ENCODE peak calls at places on chromosomes 16 and 17, in five cellular contexts. L is left colon, O is testis, Q is nephron progenitor cell, A is BE2C. D is an unnamed sample.

GRCh38 chr17:77011173-77012011 is 129.4 kb upstream of the SEC14L1 start:
- DNase-seq in L (no peak), O (peak), Q (peak), A (peak), D (no peak)

GRCh38 chr17:79534851-79535727 is 75.8 kb downstream of the RBFOX3 start:
- DNase-seq in L (no peak), O (no peak), Q (no peak), A (no peak), D (no peak)

GRCh38 chr17:79944821-79945391 is 90.8 kb downstream of the TBC1D16 start:
- DNase-seq in L (no peak), O (no peak), Q (no peak), A (peak), D (no peak)

GRCh38 chr16:31711344-31711845 is 162.2 kb upstream of the ZNF267 start:
- DNase-seq in L (no peak), O (no peak), Q (no peak), A (no peak), D (peak)

GRCh38 chr16:85359147-85359822 is 247.0 kb upstream of the CIBAR2 start:
- DNase-seq in L (no peak), O (no peak), Q (no peak), A (no peak), D (no peak)

GRCh38 chr16:81478876-81479496 is 34.4 kb downstream of the CMIP start:
- DNase-seq in L (peak), O (peak), Q (no peak), A (no peak), D (no peak)

GRCh38 chr17:65463242-65463641 is 98.2 kb downstream of the AXIN2 start:
- DNase-seq in L (no peak), O (peak), Q (no peak), A (no peak), D (no peak)

GRCh38 chr17:15409721-15410247 is 57.6 kb downstream of the CDRT4 start:
- DNase-seq in L (no peak), O (peak), Q (no peak), A (peak), D (no peak)

GRCh38 chr17:156094-156621 is 18.8 kb downstream of the SCGB1C2 start:
- DNase-seq in L (no peak), O (no peak), Q (no peak), A (no peak), D (no peak)

GRCh38 chr17:78665952-78666920 is 89.0 kb upstream of the DNAH17 start:
- DNase-seq in L (no peak), O (no peak), Q (no peak), A (no peak), D (no peak)

GRCh38 chr17:41338961-41339485 is 11.6 kb downstream of the KRT33A start:
- DNase-seq in L (no peak), O (no peak), Q (no peak), A (no peak), D (no peak)

GRCh38 chr17:63086483-63087185 is 120.6 kb downstream of the TANC2 start:
- DNase-seq in L (no peak), O (peak), Q (no peak), A (no peak), D (no peak)

GRCh38 chr17:13727441-13728171 is 125.9 kb upstream of the HS3ST3A1 start:
- DNase-seq in L (no peak), O (no peak), Q (no peak), A (no peak), D (no peak)

GRCh38 chr17:67289174-67289876 is 44.3 kb upstream of the HELZ start:
- DNase-seq in L (peak), O (peak), Q (peak), A (peak), D (no peak)

GRCh38 chr16:7992616-7993015 is 597.7 kb downstream of the TMEM114 start:
- DNase-seq in L (no peak), O (no peak), Q (no peak), A (no peak), D (no peak)

GRCh38 chr16:87945351-87946042 is 5.7 kb upstream of the BANP start:
- DNase-seq in L (peak), O (peak), Q (peak), A (peak), D (peak)

GRCh38 chr16:70659546-70659945 is 13.2 kb downstream of the IL34 start:
- DNase-seq in L (no peak), O (no peak), Q (no peak), A (no peak), D (no peak)

GRCh38 chr17:79923974-79924638 is 84.9 kb upstream of the CBX4 start:
- DNase-seq in L (peak), O (peak), Q (peak), A (peak), D (peak)

GRCh38 chr17:2867441-2868424 is 71.5 kb downstream of the RAP1GAP2 start:
- DNase-seq in L (no peak), O (no peak), Q (peak), A (no peak), D (peak)

GRCh38 chr17:4733073-4733531 is 1.9 kb downstream of the MED11 start:
- DNase-seq in L (no peak), O (peak), Q (no peak), A (no peak), D (no peak)

GRCh38 chr16:27426423-27427408 is 24.7 kb downstream of the IL21R start:
- DNase-seq in L (no peak), O (no peak), Q (no peak), A (no peak), D (peak)

D was measured in iPS-NIHi11.